ENCODE peak calls at places on chromosomes 6 and 20, in five cellular contexts. W is ecto neural progenitor cell, P is astrocyte of the spinal cord, O is NCI-H774, R is left ventricle myocardium inferior. F is an unnamed sample.

GRCh38 chr20:49052334-49052733 is 6.2 kb downstream of the CSE1L start:
- DNase-seq in W (peak), P (no peak), O (no peak), R (no peak), F (no peak)

GRCh38 chr20:17904027-17904426 is 64.6 kb downstream of the SNX5 start:
- DNase-seq in W (no peak), P (no peak), O (no peak), R (no peak), F (no peak)

GRCh38 chr20:45305262-45305661 is 1.4 kb upstream of the RBPJL start:
- DNase-seq in W (no peak), P (no peak), O (no peak), R (no peak), F (no peak)

GRCh38 chr6:105326838-105327745 is 75.8 kb downstream of the PREP start:
- DNase-seq in W (no peak), P (peak), O (peak), R (no peak), F (peak)

GRCh38 chr6:89436226-89436625 is 3.3 kb downstream of the ANKRD6 start:
- DNase-seq in W (no peak), P (no peak), O (peak), R (no peak), F (peak)

GRCh38 chr6:148831064-148831463 is 84.2 kb downstream of the UST start:
- DNase-seq in W (no peak), P (no peak), O (no peak), R (no peak), F (no peak)

GRCh38 chr6:26268659-26269402 is 96.2 kb upstream of the BTN3A2 start:
- DNase-seq in W (peak), P (peak), O (peak), R (no peak), F (no peak)

GRCh38 chr6:21214738-21215448 is 378.7 kb upstream of the SOX4 start:
- DNase-seq in W (no peak), P (no peak), O (no peak), R (no peak), F (no peak)

GRCh38 chr6:166456360-166457156 is 73.8 kb upstream of the MPC1 start:
- DNase-seq in W (no peak), P (peak), O (peak), R (no peak), F (no peak)